ENCODE peak calls at places on chromosomes 3 and 15, in five cellular contexts. X is lung, W is tibial artery, G is H9, Z is K562. V is an unnamed sample.

GRCh38 chr3:171396048-171396447 is 64.2 kb downstream of the TNIK start:
- DNase-seq in W (no peak), Z (no peak), X (no peak), G (no peak), V (no peak)

GRCh38 chr3:99128740-99129505 is 227.4 kb upstream of the DCBLD2 start:
- DNase-seq in G (no peak), Z (no peak), X (no peak), W (no peak), V (no peak)

GRCh38 chr15:92541197-92542190 is 114.1 kb downstream of the FAM174B start:
- DNase-seq in G (no peak), Z (no peak), X (peak; percentile 16), W (no peak), V (no peak)

GRCh38 chr3:167162083-167162482 is 218.0 kb downstream of the ZBBX start:
- DNase-seq in W (no peak), Z (no peak), X (no peak), G (no peak), V (no peak)

GRCh38 chr15:88243895-88244787 is 12.4 kb downstream of the NTRK3 start:
- DNase-seq in X (no peak), G (peak; percentile 54), Z (peak; percentile 35), W (no peak), V (peak; percentile 75)

GRCh38 chr15:93470042-93470441 is 381.0 kb upstream of the RGMA start:
- DNase-seq in Z (peak; percentile 22), W (no peak), X (no peak), G (peak; percentile 61), V (no peak)

GRCh38 chr15:95511680-95512079 is 818.8 kb upstream of the NR2F2 start:
- DNase-seq in G (no peak), Z (no peak), X (no peak), W (no peak), V (no peak)

GRCh38 chr3:177195242-177195940 is 1.9 kb downstream of the TBL1XR1 start:
- DNase-seq in X (peak; percentile 45), G (no peak), W (no peak), Z (peak; percentile 80), V (peak; percentile 62)

GRCh38 chr3:39150170-39150802 is 3.1 kb downstream of the CSRNP1 start:
- DNase-seq in W (peak; percentile 68), X (no peak), G (no peak), Z (no peak), V (no peak)

GRCh38 chr3:64708456-64708855 is 20.7 kb upstream of the ADAMTS9 start:
- DNase-seq in W (no peak), X (no peak), G (no peak), Z (no peak), V (no peak)

GRCh38 chr3:117144832-117145231 is 435.3 kb downstream of the TUSC7 start:
- DNase-seq in X (no peak), W (no peak), Z (no peak), G (no peak), V (no peak)

GRCh38 chr15:49438970-49439631 is 16.1 kb downstream of the FGF7 start:
- DNase-seq in W (peak; percentile 66), Z (peak; percentile 29), X (peak; percentile 64), G (no peak), V (no peak)

GRCh38 chr3:111484666-111485065 is 57.3 kb upstream of the CD96 start:
- DNase-seq in G (no peak), W (no peak), X (no peak), Z (no peak), V (no peak)

GRCh38 chr15:58438956-58439355 is 7.2 kb downstream of the LIPC start:
- DNase-seq in W (no peak), Z (peak; percentile 72), G (peak; percentile 44), X (no peak), V (peak; percentile 68)

GRCh38 chr3:194386066-194386465 is 13.0 kb downstream of the GP5 start:
- DNase-seq in Z (no peak), G (no peak), W (peak; percentile 29), X (no peak), V (no peak)

GRCh38 chr15:93362821-93363220 is 273.8 kb upstream of the RGMA start:
- DNase-seq in Z (peak; percentile 3), G (peak; percentile 40), W (no peak), X (no peak), V (peak; percentile 63)

DNA sequence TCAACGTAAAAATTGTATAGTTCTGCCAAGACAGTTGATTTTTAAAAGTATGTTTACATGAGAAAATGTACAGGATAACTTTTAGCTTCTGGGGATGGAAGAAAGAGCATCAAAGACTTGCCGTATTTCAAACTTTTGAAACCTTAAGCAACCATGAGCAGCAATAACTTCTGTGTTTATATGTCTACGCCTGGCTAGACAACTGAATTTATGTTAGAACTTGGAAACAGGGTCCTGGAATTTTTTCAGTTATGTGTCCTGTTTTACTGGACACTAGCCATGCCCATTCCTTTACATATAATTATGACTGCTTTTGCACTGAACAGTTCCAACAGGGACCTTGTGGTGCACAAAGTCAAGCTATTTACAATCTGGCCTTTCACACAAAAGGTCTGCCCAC is 37.2 kb downstream of the TJP1 start:
- DNase-seq in W (no peak), Z (no peak), G (no peak), X (no peak), V (no peak)
- H3K4me1 ChIP-seq in W (no peaks in the 10 kb centered on the region), Z (no peaks in the 10 kb centered on the region), G (peaks cover 2% of the 10 kb centered on the region), X (peaks cover 2% of the 10 kb centered on the region), V (no peaks in the 10 kb centered on the region)

DNA sequence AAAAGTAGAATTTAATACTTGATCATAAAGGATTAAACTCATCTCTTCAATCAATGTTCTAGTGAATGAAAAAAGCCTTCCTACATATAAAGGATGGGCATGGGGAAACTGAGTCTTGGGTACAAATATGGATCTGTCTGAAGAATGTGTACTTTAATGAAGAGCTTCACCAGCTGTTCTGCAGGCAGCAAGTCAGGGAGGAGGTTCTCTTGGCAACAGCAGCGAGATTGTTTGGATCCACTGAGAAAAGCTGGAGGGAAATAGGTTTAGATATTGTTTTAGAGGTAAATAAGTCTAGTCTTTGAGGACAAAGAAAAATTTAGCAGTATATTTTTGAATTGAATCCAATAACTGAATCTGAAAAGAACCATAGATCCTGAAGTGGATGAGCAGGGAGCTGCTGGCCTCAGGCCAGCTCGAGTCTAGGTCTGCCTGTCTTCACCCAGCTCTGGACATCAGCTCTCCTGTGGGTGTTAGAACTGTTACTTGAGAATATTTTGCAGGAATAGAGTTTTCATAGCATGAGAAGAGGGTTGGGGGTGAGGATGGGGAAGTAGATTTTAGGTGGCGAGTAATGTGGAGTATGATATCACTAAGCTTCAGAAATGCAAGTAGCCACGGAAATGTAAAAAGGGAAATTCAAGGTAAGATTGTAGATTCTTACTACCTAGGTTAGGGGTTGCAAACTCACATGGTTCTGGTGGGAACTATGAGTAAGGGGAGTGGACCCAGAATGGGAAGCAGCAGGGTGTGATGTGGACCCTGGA is 6.0 kb downstream of the RAB8B start:
- DNase-seq in Z (peak; percentile 46), X (no peak), W (no peak), G (no peak), V (no peak)
- H3K4me1 ChIP-seq in Z (peaks cover 16% of the 10 kb centered on the region), X (peaks cover 10% of the 10 kb centered on the region), W (no peaks in the 10 kb centered on the region), G (peaks cover 11% of the 10 kb centered on the region), V (no peaks in the 10 kb centered on the region)

DNA sequence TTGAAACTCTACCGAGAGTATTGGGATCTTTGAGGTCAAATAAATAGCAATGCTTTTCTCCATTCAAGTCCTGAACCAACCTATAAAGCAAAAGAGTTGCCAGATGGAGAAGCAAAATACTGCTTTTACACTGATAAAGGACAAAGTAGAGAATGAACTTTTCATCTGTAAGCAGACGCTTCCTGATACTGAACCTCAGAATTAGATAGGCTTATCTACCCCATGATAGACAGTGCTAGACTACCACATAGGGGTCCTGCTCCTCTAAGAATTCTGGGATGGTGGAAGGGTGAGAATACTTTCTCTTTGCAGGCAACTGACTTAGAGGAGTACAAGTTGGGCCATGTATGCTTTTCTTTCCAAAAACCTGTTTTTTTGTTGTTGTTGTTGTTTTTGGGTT is 9.5 kb downstream of the SAXO2 start:
- DNase-seq in X (no peak), G (no peak), W (no peak), Z (no peak), V (no peak)
- H3K4me1 ChIP-seq in X (no peaks in the 10 kb centered on the region), G (peaks cover 9% of the 10 kb centered on the region), W (no peaks in the 10 kb centered on the region), Z (no peaks in the 10 kb centered on the region), V (peaks cover 10% of the 10 kb centered on the region)

GRCh38 chr3:57583544-57583943 is 13.6 kb downstream of the ARF4 start:
- DNase-seq in Z (no peak), W (no peak), G (no peak), X (no peak), V (no peak)
- H3K4me1 ChIP-seq in Z (no peaks in the 10 kb centered on the region), W (no peaks in the 10 kb centered on the region), G (no peaks in the 10 kb centered on the region), X (peaks cover 2% of the 10 kb centered on the region), V (peaks cover 4% of the 10 kb centered on the region)

GRCh38 chr15:64891546-64891945 is 20.2 kb upstream of the ANKDD1A start:
- DNase-seq in W (no peak), Z (no peak), X (no peak), G (no peak), V (peak; percentile 41)

GRCh38 chr15:64895285-64896065 is 16.2 kb upstream of the ANKDD1A start:
- DNase-seq in G (no peak), X (no peak), Z (peak; percentile 28), W (no peak), V (peak; percentile 44)

GRCh38 chr15:64894395-64895056 is 17.2 kb upstream of the ANKDD1A start:
- DNase-seq in G (peak; percentile 75), X (no peak), Z (no peak), W (no peak), V (peak; percentile 84)

GRCh38 chr15:64893481-64894394 is 18.0 kb upstream of the ANKDD1A start:
- DNase-seq in G (peak; percentile 99), W (peak; percentile 97), Z (peak; percentile 88), X (peak; percentile 95), V (peak; percentile 99)

GRCh38 chr15:64892850-64893403 is 18.8 kb upstream of the ANKDD1A start:
- DNase-seq in W (no peak), Z (no peak), G (peak; percentile 21), X (no peak), V (peak; percentile 48)
- H3K4me1 ChIP-seq in W (no peaks in the 10 kb centered on the region), Z (peaks cover 30% of the 10 kb centered on the region), G (peaks cover 6% of the 10 kb centered on the region), X (peaks cover 23% of the 10 kb centered on the region), V (no peaks in the 10 kb centered on the region)

GRCh38 chr3:154194869-154195268 is 73.7 kb downstream of the ARHGEF26 start:
- DNase-seq in W (no peak), G (no peak), Z (no peak), X (no peak), V (no peak)
- H3K4me1 ChIP-seq in W (no peaks in the 10 kb centered on the region), G (peaks cover 5% of the 10 kb centered on the region), Z (no peaks in the 10 kb centered on the region), X (peaks cover 2% of the 10 kb centered on the region), V (no peaks in the 10 kb centered on the region)

V was measured in endodermal cell.